ENCODE peak calls at places on chromosome 18, in seven cellular contexts. J is CD4-positive, alpha-beta memory T cell; R is GM18507; Q is effector CD8-positive, alpha-beta T cell; V is T1000; G is natural killer cell treated with Interleukin-12 subunit alpha and Interleukin-12 subunit beta and Interleukin-15 and Interleukin-18, amount 100 ng/mL, for 72 hours; N is tibial artery. B is an unnamed sample.

GRCh38 chr18:36191711-36192110 is 4.4 kb downstream of the MOCOS start:
- DNase-seq in J (no peak), N (no peak), R (no peak), G (no peak), V (no peak), Q (no peak), B (no peak)

GRCh38 chr18:62938006-62938405 is 222.7 kb downstream of the PHLPP1 start:
- DNase-seq in R (no peak), J (no peak), N (no peak), G (no peak), V (no peak), Q (no peak), B (no peak)

GRCh38 chr18:74012954-74013630 is 134.5 kb downstream of the FBXO15 start:
- DNase-seq in J (no peak), N (no peak), V (no peak), Q (no peak), G (no peak), R (no peak), B (no peak)

GRCh38 chr18:25561923-25562322 is 210.0 kb upstream of the ZNF521 start:
- DNase-seq in V (no peak), G (no peak), R (no peak), N (no peak), J (no peak), Q (no peak), B (no peak)

GRCh38 chr18:10660485-10660884 is 134.7 kb downstream of the NAPG start:
- DNase-seq in G (no peak), Q (no peak), V (no peak), J (no peak), R (no peak), N (no peak), B (no peak)

GRCh38 chr18:53764086-53764485 is 460.4 kb downstream of the MBD2 start:
- DNase-seq in R (no peak), J (no peak), N (no peak), G (no peak), V (no peak), Q (no peak), B (no peak)

GRCh38 chr18:69469444-69469919 is 68.8 kb downstream of the DOK6 start:
- DNase-seq in N (no peak), G (no peak), R (peak), V (no peak), J (peak), Q (no peak), B (no peak)

GRCh38 chr18:62126776-62127175 is 60.1 kb downstream of the PIGN start:
- DNase-seq in R (no peak), G (no peak), J (no peak), Q (no peak), V (no peak), N (no peak), B (no peak)

GRCh38 chr18:75070235-75070624 is 138.7 kb downstream of the PTGR3 start:
- DNase-seq in Q (no peak), G (no peak), V (no peak), R (no peak), J (no peak), N (no peak), B (no peak)

GRCh38 chr18:6004119-6004518 is 108.8 kb upstream of the TMEM200C start:
- DNase-seq in V (no peak), J (no peak), Q (no peak), N (no peak), G (no peak), R (no peak), B (no peak)

GRCh38 chr18:24446953-24447537 is 13.4 kb upstream of the HRH4 start:
- DNase-seq in J (no peak), V (no peak), N (no peak), G (no peak), Q (no peak), R (no peak), B (no peak)

GRCh38 chr18:2908946-2909335 is 62.1 kb downstream of the EMILIN2 start:
- DNase-seq in N (no peak), R (no peak), Q (no peak), V (no peak), G (no peak), J (no peak), B (no peak)

GRCh38 chr18:11498821-11499220 is 110.6 kb upstream of the SLC35G4 start:
- DNase-seq in R (no peak), Q (no peak), N (no peak), G (no peak), V (no peak), J (no peak), B (no peak)

GRCh38 chr18:63331105-63331504 is 11.5 kb upstream of the BCL2 start:
- DNase-seq in V (no peak), G (no peak), Q (no peak), J (no peak), N (no peak), R (no peak), B (no peak)

GRCh38 chr18:7839548-7839947 is 272.4 kb downstream of the PTPRM start:
- DNase-seq in N (no peak), Q (no peak), J (no peak), G (no peak), R (no peak), V (no peak), B (no peak)

GRCh38 chr18:13562494-13563029 is 163.8 kb downstream of the FAM210A start:
- DNase-seq in V (no peak), Q (no peak), J (peak), G (peak), N (no peak), R (no peak), B (no peak)

GRCh38 chr18:57768557-57769326 is 34.4 kb downstream of the ATP8B1 start:
- DNase-seq in G (no peak), R (no peak), N (no peak), V (no peak), J (no peak), Q (no peak), B (no peak)

GRCh38 chr18:76306685-76307292 is 188.3 kb downstream of the ZNF516 start:
- DNase-seq in J (no peak), N (no peak), Q (no peak), V (no peak), G (no peak), R (no peak), B (no peak)

GRCh38 chr18:31291688-31292087 is 26.3 kb upstream of the DSG1 start:
- DNase-seq in V (no peak), G (no peak), N (no peak), R (no peak), J (no peak), Q (no peak), B (no peak)

GRCh38 chr18:13623871-13624270 is 102.5 kb downstream of the FAM210A start:
- DNase-seq in J (no peak), R (no peak), G (no peak), V (no peak), Q (no peak), N (no peak), B (no peak)

GRCh38 chr18:59570101-59570875 is 126.9 kb downstream of the CCBE1 start:
- DNase-seq in R (no peak), J (no peak), N (no peak), Q (no peak), G (no peak), V (no peak), B (no peak)

B was measured in GM19239.